ENCODE peak calls at places on chromosomes 11 and 22, in four cellular contexts. One of them, this sample, is unnamed.

GRCh38 chr11:65503606-65503922 is 4.7 kb downstream of the MALAT1 start:
- DNase-seq in GM06990: no peak
- DNase-seq in IMR-90: peak
- DNase-seq in coronary artery: no peak
- DNase-seq in this sample: no peak

GRCh38 chr11:133930767-133931448 is 25.9 kb downstream of the IGSF9B start:
- DNase-seq in IMR-90: no peak
- DNase-seq in coronary artery: no peak
- DNase-seq in GM06990: no peak
- DNase-seq in this sample: no peak

GRCh38 chr22:45246060-45246985 is 5.6 kb upstream of the KIAA0930 start:
- DNase-seq in coronary artery: no peak
- DNase-seq in GM06990: no peak
- DNase-seq in IMR-90: peak
- DNase-seq in this sample: peak

GRCh38 chr22:45462034-45462655 is 40.5 kb upstream of the FBLN1 start:
- DNase-seq in coronary artery: no peak
- DNase-seq in GM06990: no peak
- DNase-seq in IMR-90: no peak
- DNase-seq in this sample: no peak

GRCh38 chr11:130089669-130090063 is 20.0 kb downstream of the APLP2 start:
- DNase-seq in IMR-90: no peak
- DNase-seq in GM06990: no peak
- DNase-seq in coronary artery: no peak
- DNase-seq in this sample: no peak

GRCh38 chr11:57751676-57752253 is at the start of gene BTBD18:
- DNase-seq in IMR-90: peak
- DNase-seq in GM06990: no peak
- DNase-seq in coronary artery: no peak
- DNase-seq in this sample: peak

GRCh38 chr11:128772814-128773213 is 78.9 kb downstream of the FLI1 start:
- DNase-seq in IMR-90: no peak
- DNase-seq in GM06990: no peak
- DNase-seq in coronary artery: no peak
- DNase-seq in this sample: no peak

GRCh38 chr22:30830907-30831306 is 136.2 kb downstream of the OSBP2 start:
- DNase-seq in IMR-90: peak
- DNase-seq in coronary artery: peak
- DNase-seq in GM06990: no peak
- DNase-seq in this sample: no peak

GRCh38 chr11:69865707-69866106 is 46.5 kb upstream of the FGF3 start:
- DNase-seq in IMR-90: no peak
- DNase-seq in coronary artery: no peak
- DNase-seq in GM06990: no peak
- DNase-seq in this sample: no peak

GRCh38 chr11:99645934-99646333 is 625.2 kb downstream of the CNTN5 start:
- DNase-seq in coronary artery: no peak
- DNase-seq in GM06990: no peak
- DNase-seq in IMR-90: no peak
- DNase-seq in this sample: no peak

GRCh38 chr22:23206915-23207314 is 26.6 kb downstream of the BCR start:
- DNase-seq in coronary artery: no peak
- DNase-seq in IMR-90: no peak
- DNase-seq in GM06990: no peak
- DNase-seq in this sample: no peak

GRCh38 chr22:37569009-37569920 is 9.0 kb downstream of the CDC42EP1 start:
- DNase-seq in GM06990: no peak
- DNase-seq in coronary artery: no peak
- DNase-seq in IMR-90: no peak
- DNase-seq in this sample: no peak

GRCh38 chr22:49775191-49776052 is 52.3 kb downstream of the BRD1 start:
- DNase-seq in coronary artery: no peak
- DNase-seq in IMR-90: no peak
- DNase-seq in GM06990: no peak
- DNase-seq in this sample: no peak
- TF ChIP-seq CTCF in coronary artery: no peak
- TF ChIP-seq CTCF in IMR-90: no peak
- TF ChIP-seq CTCF in GM06990: no peak
- TF ChIP-seq CTCF in this sample: no peak

DNA sequence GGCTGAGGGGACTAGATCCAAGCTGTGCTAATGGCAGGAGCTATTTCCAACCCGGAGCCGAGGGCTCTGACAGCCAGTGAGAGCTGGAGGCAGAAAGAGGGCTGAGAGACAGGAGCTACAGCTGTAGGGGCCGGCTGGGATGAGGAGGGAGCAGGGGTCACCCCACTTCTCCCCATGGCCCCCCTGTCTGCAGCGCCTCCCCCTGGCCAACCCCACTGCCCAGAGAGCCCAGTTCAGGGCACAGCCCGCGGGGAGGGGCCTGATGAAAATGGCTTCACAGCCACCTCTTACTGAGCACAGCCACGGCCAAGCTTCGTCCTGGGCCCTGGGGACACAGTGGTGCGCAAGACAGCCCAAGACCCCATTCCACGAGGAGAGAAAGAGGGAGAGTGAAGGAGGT is 27.9 kb downstream of the RPL3 start:
- DNase-seq in coronary artery: no peak
- DNase-seq in GM06990: no peak
- DNase-seq in IMR-90: no peak
- DNase-seq in this sample: no peak
- TF ChIP-seq CTCF in coronary artery: no peak
- TF ChIP-seq CTCF in GM06990: peak
- TF ChIP-seq CTCF in IMR-90: peak
- TF ChIP-seq CTCF in this sample: no peak

GRCh38 chr11:79427126-79427525 is 13.7 kb downstream of the TENM4 start:
- DNase-seq in GM06990: no peak
- DNase-seq in IMR-90: no peak
- DNase-seq in coronary artery: no peak
- DNase-seq in this sample: no peak

GRCh38 chr11:79434263-79434662 is 6.6 kb downstream of the TENM4 start:
- DNase-seq in GM06990: no peak
- DNase-seq in IMR-90: peak
- DNase-seq in coronary artery: no peak
- DNase-seq in this sample: peak

GRCh38 chr11:79431535-79431934 is 9.3 kb downstream of the TENM4 start:
- DNase-seq in IMR-90: peak
- DNase-seq in GM06990: no peak
- DNase-seq in coronary artery: no peak
- DNase-seq in this sample: no peak

GRCh38 chr11:79428406-79428805 is 12.4 kb downstream of the TENM4 start:
- DNase-seq in GM06990: no peak
- DNase-seq in coronary artery: no peak
- DNase-seq in IMR-90: no peak
- DNase-seq in this sample: no peak

GRCh38 chr11:79430280-79430679 is 10.6 kb downstream of the TENM4 start:
- DNase-seq in GM06990: no peak
- DNase-seq in IMR-90: no peak
- DNase-seq in coronary artery: no peak
- DNase-seq in this sample: no peak
- TF ChIP-seq CTCF in GM06990: peak
- TF ChIP-seq CTCF in IMR-90: no peak
- TF ChIP-seq CTCF in coronary artery: no peak
- TF ChIP-seq CTCF in this sample: no peak

GRCh38 chr11:86129775-86130540 is 61.1 kb upstream of the PICALM start:
- DNase-seq in coronary artery: no peak
- DNase-seq in GM06990: no peak
- DNase-seq in IMR-90: no peak
- DNase-seq in this sample: no peak

GRCh38 chr11:86135319-86135714 is 66.4 kb upstream of the PICALM start:
- DNase-seq in coronary artery: no peak
- DNase-seq in IMR-90: no peak
- DNase-seq in GM06990: no peak
- DNase-seq in this sample: no peak

GRCh38 chr11:86134580-86135318 is 65.9 kb upstream of the PICALM start:
- DNase-seq in IMR-90: no peak
- DNase-seq in GM06990: no peak
- DNase-seq in coronary artery: no peak
- DNase-seq in this sample: no peak

GRCh38 chr11:86136542-86136941 is 67.7 kb upstream of the PICALM start:
- DNase-seq in IMR-90: no peak
- DNase-seq in GM06990: no peak
- DNase-seq in coronary artery: no peak
- DNase-seq in this sample: no peak

DNA sequence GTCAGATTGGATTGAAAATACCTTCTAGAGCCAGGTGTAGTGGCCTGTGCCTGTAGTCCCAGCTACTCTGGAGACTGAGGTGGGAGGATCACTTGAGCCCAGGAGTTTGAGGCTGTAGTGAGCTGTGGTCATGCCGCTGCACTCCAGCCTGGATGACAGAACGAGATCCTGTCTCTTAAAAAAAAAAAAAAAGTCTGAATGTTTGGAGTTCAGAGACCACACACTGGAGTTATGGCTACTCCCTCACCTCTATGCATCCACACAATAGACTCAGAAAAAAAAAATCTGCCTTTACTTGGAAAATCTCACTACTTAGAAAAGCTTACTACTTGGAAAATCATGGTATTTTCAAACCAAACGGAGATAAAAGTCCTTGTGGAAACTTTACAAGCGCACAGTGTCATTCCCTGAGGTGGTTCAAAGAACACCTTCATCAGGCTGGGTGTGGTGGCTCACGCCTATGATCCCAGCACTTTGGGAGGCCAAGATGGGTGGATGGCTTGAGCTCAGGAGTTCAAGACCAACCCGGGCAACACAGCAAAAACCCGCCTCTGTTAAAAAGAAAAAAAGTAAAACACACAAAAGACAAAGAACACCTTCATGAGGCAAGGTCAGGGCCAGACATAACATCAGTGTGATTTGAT is 63.9 kb upstream of the PICALM start:
- DNase-seq in IMR-90: no peak
- DNase-seq in GM06990: no peak
- DNase-seq in coronary artery: no peak
- DNase-seq in this sample: no peak
- TF ChIP-seq CTCF in IMR-90: no peak
- TF ChIP-seq CTCF in GM06990: no peak
- TF ChIP-seq CTCF in coronary artery: no peak
- TF ChIP-seq CTCF in this sample: no peak